ENCODE peak calls at places on chromosomes 16 and 17, in nine cellular contexts. N is uterus, M is IMR-90, C is A549, Y is suprapubic skin, Z is breast epithelium, A is esophagus muscularis mucosa, R is stomach, U is endothelial cell of umbilical vein. O is an unnamed sample.
A peak's percentile ranks its signal among the peaks of the same experiment; 100 is the strongest.

GRCh38 chr16:50213939-50214519 is 52.3 kb upstream of the ADCY7 start:
- DNase-seq in N (no peak), M (peak; percentile 62), C (peak; percentile 56), Y (no peak), Z (no peak), A (no peak), R (no peak), U (peak; percentile 86), O (no peak)

GRCh38 chr16:48961546-48961945 is 320.1 kb downstream of the CBLN1 start:
- DNase-seq in N (no peak), M (no peak), C (no peak), Y (no peak), Z (no peak), A (no peak), R (no peak), U (no peak), O (no peak)

GRCh38 chr17:42422958-42423712 is at the start of gene CAVIN1:
- DNase-seq in N (peak; percentile 100), M (peak; percentile 98), C (peak; percentile 97), Y (peak; percentile 100), Z (peak; percentile 96), A (peak; percentile 100), R (peak; percentile 92), U (peak; percentile 95), O (peak; percentile 94)

GRCh38 chr17:79618383-79619067 is 7.7 kb upstream of the RBFOX3 start:
- DNase-seq in N (no peak), M (no peak), C (no peak), Y (peak; percentile 37), Z (peak; percentile 9), A (no peak), R (no peak), U (no peak), O (no peak)

GRCh38 chr16:55047331-55047730 is 116.7 kb downstream of the IRX5 start:
- DNase-seq in N (no peak), M (no peak), C (no peak), Y (no peak), Z (no peak), A (no peak), R (no peak), U (no peak), O (no peak)

GRCh38 chr17:38779965-38780752 is 19.2 kb downstream of the PIP4K2B start:
- DNase-seq in N (no peak), M (no peak), C (no peak), Y (no peak), Z (no peak), A (no peak), R (no peak), U (no peak), O (no peak)

GRCh38 chr16:30357085-30357714 is 2.1 kb upstream of the CD2BP2 start:
- DNase-seq in N (no peak), M (peak; percentile 20), C (no peak), Y (no peak), Z (no peak), A (no peak), R (no peak), U (no peak), O (no peak)

GRCh38 chr17:42067371-42068180 is 17.2 kb upstream of the C17orf113 start:
- DNase-seq in N (peak; percentile 75), M (peak; percentile 23), C (peak; percentile 68), Y (no peak), Z (peak; percentile 65), A (peak; percentile 93), R (peak; percentile 74), U (peak; percentile 57), O (peak; percentile 65)

GRCh38 chr17:82520041-82520910 is 744 bp downstream of the FOXK2 start:
- DNase-seq in N (peak; percentile 33), M (no peak), C (no peak), Y (no peak), Z (no peak), A (no peak), R (no peak), U (no peak), O (peak; percentile 42)

GRCh38 chr17:57256708-57257112 is 387 bp downstream of the MSI2 start:
- DNase-seq in N (no peak), M (no peak), C (peak; percentile 33), Y (no peak), Z (no peak), A (no peak), R (no peak), U (peak; percentile 33), O (peak; percentile 45)

GRCh38 chr17:66982011-66982508 is 17.6 kb downstream of the CACNG4 start:
- DNase-seq in N (peak; percentile 27), M (no peak), C (no peak), Y (no peak), Z (no peak), A (no peak), R (peak; percentile 38), U (no peak), O (no peak)

GRCh38 chr16:28182183-28182582 is 29.6 kb downstream of the XPO6 start:
- DNase-seq in N (no peak), M (peak; percentile 66), C (no peak), Y (no peak), Z (no peak), A (no peak), R (no peak), U (no peak), O (no peak)

GRCh38 chr17:79627766-79628690 is 17.2 kb upstream of the RBFOX3 start:
- DNase-seq in N (peak; percentile 10), M (no peak), C (no peak), Y (peak; percentile 69), Z (peak; percentile 44), A (peak; percentile 91), R (peak; percentile 18), U (no peak), O (no peak)

GRCh38 chr17:62910277-62910676 is 55.8 kb upstream of the TANC2 start:
- DNase-seq in N (no peak), M (no peak), C (no peak), Y (no peak), Z (no peak), A (no peak), R (no peak), U (no peak), O (no peak)

GRCh38 chr17:80008383-80008840 is 27.3 kb downstream of the TBC1D16 start:
- DNase-seq in N (peak; percentile 80), M (peak; percentile 48), C (peak; percentile 77), Y (peak; percentile 92), Z (peak; percentile 91), A (no peak), R (peak; percentile 92), U (peak; percentile 54), O (peak; percentile 93)

GRCh38 chr17:78748730-78749317 is 33.2 kb downstream of the CYTH1 start:
- DNase-seq in N (peak; percentile 33), M (peak; percentile 24), C (no peak), Y (peak; percentile 88), Z (no peak), A (no peak), R (peak; percentile 62), U (peak; percentile 10), O (peak; percentile 39)

GRCh38 chr16:55622930-55623561 is 32.7 kb upstream of the SLC6A2 start:
- DNase-seq in N (no peak), M (no peak), C (peak; percentile 39), Y (no peak), Z (no peak), A (peak; percentile 87), R (no peak), U (no peak), O (peak; percentile 7)

GRCh38 chr17:55730808-55731207 is 8.1 kb upstream of the TMEM100 start:
- DNase-seq in N (no peak), M (no peak), C (no peak), Y (no peak), Z (no peak), A (no peak), R (no peak), U (peak; percentile 15), O (no peak)
- TF ChIP-seq POLR2A in N (no peak), M (no peak), C (no peak), Y (no peak), Z (no peak), A (no peak), R (no peak), U (no peak), O (no peak)

DNA sequence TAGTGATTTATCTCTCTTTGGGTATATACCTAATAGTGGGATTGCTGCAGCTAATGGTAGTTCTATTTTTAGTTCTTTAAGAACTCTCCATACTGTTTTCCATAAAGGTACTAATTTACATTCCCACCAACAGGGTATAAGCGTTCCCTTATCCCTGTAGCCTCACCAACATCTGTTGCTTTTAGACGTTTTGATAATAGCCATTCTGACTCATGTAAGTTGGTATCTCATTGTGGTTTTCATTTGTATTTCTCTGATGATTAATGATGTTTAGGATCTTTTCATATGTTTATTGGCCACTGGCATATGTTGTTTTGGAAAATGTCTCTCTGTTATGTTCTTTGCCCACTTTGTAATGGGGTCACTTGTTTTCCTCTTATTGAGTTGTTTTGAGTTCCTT is 88.5 kb upstream of the ZNF267 start:
- DNase-seq in N (no peak), M (no peak), C (no peak), Y (no peak), Z (no peak), A (no peak), R (no peak), U (no peak), O (no peak)
- H3K9me3 ChIP-seq in N (peaks cover 7% of the 10 kb centered on the region), M (peaks cover 8% of the 10 kb centered on the region), C (peaks cover 2% of the 10 kb centered on the region), Y (peaks cover 46% of the 10 kb centered on the region), Z (peaks cover 81% of the 10 kb centered on the region), A (peaks cover 69% of the 10 kb centered on the region), R (peaks cover 59% of the 10 kb centered on the region), U (no peaks in the 10 kb centered on the region), O (no peaks in the 10 kb centered on the region)

DNA sequence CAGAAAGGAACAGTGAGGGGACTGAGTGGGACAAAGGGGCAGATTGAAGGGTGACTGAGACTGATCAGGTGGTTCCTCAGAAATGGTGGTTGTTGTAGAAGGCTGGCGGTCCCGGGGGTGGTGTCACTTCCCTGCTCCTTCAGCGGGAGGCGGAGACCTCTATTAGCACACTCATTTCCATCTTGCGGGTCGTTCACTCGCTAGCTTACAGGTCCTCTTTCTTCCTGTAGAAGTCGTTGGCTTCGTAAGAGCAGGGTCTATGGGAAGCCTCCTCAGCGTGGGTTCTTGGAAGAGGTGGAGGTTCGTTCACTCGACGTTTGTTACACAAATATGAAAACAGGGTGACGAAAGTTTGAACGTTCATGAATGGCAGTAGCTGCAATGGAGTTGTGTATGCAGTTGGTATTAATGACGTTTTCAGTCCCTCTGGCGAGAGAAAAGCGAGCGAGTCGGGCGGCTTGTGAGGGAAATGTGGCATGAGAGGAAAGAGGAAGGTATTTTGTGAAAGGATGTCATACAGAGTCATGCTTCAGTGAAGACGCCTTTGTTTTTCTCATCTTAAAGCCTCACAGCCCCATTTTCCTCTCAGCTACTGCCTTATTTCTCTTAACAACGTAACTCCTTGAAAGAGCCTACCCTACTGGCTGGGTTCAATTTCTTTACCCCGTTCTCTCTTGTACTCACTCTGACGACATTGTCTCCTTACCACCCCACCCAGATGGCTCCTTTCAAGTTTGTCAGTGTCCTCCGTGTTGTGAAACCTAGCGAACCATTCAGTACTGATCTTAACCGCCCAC is 667 bp downstream of the EFCAB13 start:
- DNase-seq in N (peak; percentile 55), M (peak; percentile 48), C (peak; percentile 81), Y (peak; percentile 83), Z (peak; percentile 62), A (peak; percentile 93), R (peak; percentile 63), U (peak; percentile 87), O (peak; percentile 49)
- TF ChIP-seq POLR2A in N (no peak), M (no peak), C (no peak), Y (no peak), Z (no peak), A (no peak), R (no peak), U (peak; percentile 83), O (no peak)

DNA sequence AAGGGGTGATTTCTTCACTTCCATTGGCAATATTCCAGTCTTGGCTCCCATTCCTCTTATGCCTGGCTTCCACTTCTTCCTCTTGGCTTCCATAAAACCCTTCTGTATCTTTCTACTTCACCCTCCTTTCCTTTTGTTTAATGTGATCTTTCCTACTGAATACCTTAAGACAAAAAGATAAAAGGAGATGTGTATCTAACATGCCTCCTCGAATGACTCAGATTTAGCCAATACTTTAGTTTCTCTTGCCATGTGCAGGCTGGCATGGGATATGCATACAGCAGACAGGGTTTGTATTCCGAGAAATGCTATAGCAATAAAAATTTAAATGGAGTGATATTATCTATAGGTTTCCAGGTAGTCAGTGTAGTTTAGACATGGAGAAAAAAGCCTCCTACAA is 423.1 kb upstream of the DYNLRB2 start:
- DNase-seq in N (no peak), M (no peak), C (no peak), Y (no peak), Z (no peak), A (no peak), R (no peak), U (no peak), O (no peak)
- H3K9me3 ChIP-seq in N (no peaks in the 10 kb centered on the region), M (no peaks in the 10 kb centered on the region), C (no peaks in the 10 kb centered on the region), Y (no peaks in the 10 kb centered on the region), Z (no peaks in the 10 kb centered on the region), A (no peaks in the 10 kb centered on the region), R (no peaks in the 10 kb centered on the region), U (no peaks in the 10 kb centered on the region), O (no peaks in the 10 kb centered on the region)

O was measured in body of pancreas.